ENCODE peak calls at places on chromosomes 13 and 19, in four cellular contexts. One of them, this sample, is unnamed.

GRCh38 chr19:46021531-46022041 is 1.3 kb downstream of the PGLYRP1 start:
- DNase-seq in K562: peak
- DNase-seq in endothelial cell of umbilical vein: no peak
- DNase-seq in GM12878: no peak
- DNase-seq in this sample: no peak

GRCh38 chr13:44323754-44324153 is 49.9 kb upstream of the SERP2 start:
- DNase-seq in K562: no peak
- DNase-seq in endothelial cell of umbilical vein: no peak
- DNase-seq in GM12878: no peak
- DNase-seq in this sample: no peak

GRCh38 chr13:46778095-46778494 is 18.9 kb downstream of the ESD start:
- DNase-seq in K562: no peak
- DNase-seq in endothelial cell of umbilical vein: no peak
- DNase-seq in GM12878: no peak
- DNase-seq in this sample: peak

GRCh38 chr13:26342898-26343297 is 89.0 kb downstream of the CDK8 start:
- DNase-seq in K562: no peak
- DNase-seq in endothelial cell of umbilical vein: no peak
- DNase-seq in GM12878: no peak
- DNase-seq in this sample: no peak

GRCh38 chr13:26977541-26977940 is 194.1 kb downstream of the USP12 start:
- DNase-seq in K562: no peak
- DNase-seq in endothelial cell of umbilical vein: no peak
- DNase-seq in GM12878: no peak
- DNase-seq in this sample: peak

GRCh38 chr13:74290324-74290773 is 156.1 kb upstream of the KLF12 start:
- DNase-seq in K562: no peak
- DNase-seq in endothelial cell of umbilical vein: peak
- DNase-seq in GM12878: no peak
- DNase-seq in this sample: peak

GRCh38 chr19:35539314-35539713 is 6.1 kb downstream of the GAPDHS start:
- DNase-seq in K562: no peak
- DNase-seq in endothelial cell of umbilical vein: no peak
- DNase-seq in GM12878: no peak
- DNase-seq in this sample: no peak

GRCh38 chr13:99370476-99371272 is 63.5 kb upstream of the GPR183 start:
- DNase-seq in K562: no peak
- DNase-seq in endothelial cell of umbilical vein: no peak
- DNase-seq in GM12878: no peak
- DNase-seq in this sample: no peak

GRCh38 chr19:35088514-35088913 is 27.1 kb upstream of the FXYD3 start:
- DNase-seq in K562: no peak
- DNase-seq in endothelial cell of umbilical vein: no peak
- DNase-seq in GM12878: no peak
- DNase-seq in this sample: peak

GRCh38 chr19:14542721-14543328 is 13.4 kb downstream of the TECR start:
- DNase-seq in K562: peak
- DNase-seq in endothelial cell of umbilical vein: peak
- DNase-seq in GM12878: no peak
- DNase-seq in this sample: no peak

GRCh38 chr19:58543826-58544590 is at the start of gene TRIM28:
- DNase-seq in K562: peak
- DNase-seq in endothelial cell of umbilical vein: peak
- DNase-seq in GM12878: peak
- DNase-seq in this sample: peak

GRCh38 chr19:40822161-40822560 is 23.2 kb downstream of the EGLN2 start:
- DNase-seq in K562: no peak
- DNase-seq in endothelial cell of umbilical vein: no peak
- DNase-seq in GM12878: no peak
- DNase-seq in this sample: no peak

DNA sequence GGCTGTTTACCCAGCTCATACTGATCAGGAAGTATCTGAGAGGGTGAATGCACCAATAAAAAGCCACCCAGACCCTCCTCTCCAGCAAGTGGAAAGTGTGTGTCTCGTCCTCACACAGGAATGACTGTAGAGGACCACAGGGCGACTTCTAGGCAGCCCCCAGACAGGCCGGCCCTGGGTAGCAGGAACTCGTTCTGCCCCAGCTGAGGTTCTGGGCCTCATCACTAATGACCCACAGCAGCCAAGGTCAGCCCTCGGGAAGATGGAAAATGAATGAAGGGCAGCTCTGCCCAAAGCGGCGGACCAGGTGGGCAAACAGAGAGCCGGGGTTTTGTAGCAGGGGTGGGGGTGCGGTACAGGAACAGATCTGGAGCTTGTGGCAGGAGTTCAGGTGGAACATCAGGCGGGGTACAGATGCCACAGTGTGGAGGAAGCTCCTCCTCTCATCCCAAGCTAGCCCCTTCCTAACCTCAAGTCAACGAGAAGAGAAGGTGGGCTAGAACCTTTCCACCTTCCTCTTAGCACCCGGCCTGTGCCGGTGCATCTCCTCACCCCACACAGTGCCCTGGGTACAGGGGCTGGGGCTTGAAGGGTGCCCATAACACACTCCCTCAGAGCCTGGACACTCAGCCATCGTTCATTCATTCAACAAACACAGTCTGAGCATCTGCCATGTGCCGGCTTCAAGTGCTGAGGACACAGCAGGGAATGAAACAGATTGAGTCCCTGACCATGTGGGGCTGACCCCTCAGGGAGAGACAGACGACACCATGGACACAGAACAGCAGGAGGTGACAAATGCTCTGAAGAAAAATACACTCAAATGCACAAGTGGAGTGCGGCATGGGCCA is 36.2 kb downstream of the RFX2 start:
- DNase-seq in K562: no peak
- DNase-seq in endothelial cell of umbilical vein: no peak
- DNase-seq in GM12878: no peak
- DNase-seq in this sample: no peak
- TF ChIP-seq FOS in K562: no peak
- TF ChIP-seq FOS in endothelial cell of umbilical vein: no peak
- TF ChIP-seq FOS in GM12878: no peak
- TF ChIP-seq FOS in this sample: no peak

DNA sequence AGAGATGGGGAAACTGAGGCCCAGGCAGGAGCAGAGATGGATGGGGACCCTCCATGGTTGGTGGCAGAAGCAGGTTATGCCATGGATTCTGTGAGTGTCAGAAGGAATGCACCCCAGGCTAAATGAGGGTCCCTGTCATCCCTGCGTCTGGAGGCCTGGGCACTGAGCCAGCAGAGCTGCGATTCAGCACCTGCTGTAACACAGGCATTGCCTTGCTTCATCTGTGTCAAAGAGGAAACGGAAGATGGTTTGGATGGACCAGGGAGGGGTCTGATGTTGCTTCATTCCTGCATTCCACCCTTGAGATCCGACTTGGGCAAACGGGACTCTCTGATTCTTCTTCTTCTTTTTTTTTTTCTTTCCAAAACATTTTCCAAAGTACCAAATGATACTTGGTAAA is 1.2 kb downstream of the C5AR1 start:
- DNase-seq in K562: no peak
- DNase-seq in endothelial cell of umbilical vein: no peak
- DNase-seq in GM12878: no peak
- DNase-seq in this sample: peak
- H3K27ac ChIP-seq in K562: no peak
- H3K27ac ChIP-seq in endothelial cell of umbilical vein: no peak
- H3K27ac ChIP-seq in GM12878: no peak
- H3K27ac ChIP-seq in this sample: no peak

GRCh38 chr13:70237131-70237530 is 128.9 kb upstream of the KLHL1 start:
- DNase-seq in K562: no peak
- DNase-seq in endothelial cell of umbilical vein: no peak
- DNase-seq in GM12878: no peak
- DNase-seq in this sample: no peak

DNA sequence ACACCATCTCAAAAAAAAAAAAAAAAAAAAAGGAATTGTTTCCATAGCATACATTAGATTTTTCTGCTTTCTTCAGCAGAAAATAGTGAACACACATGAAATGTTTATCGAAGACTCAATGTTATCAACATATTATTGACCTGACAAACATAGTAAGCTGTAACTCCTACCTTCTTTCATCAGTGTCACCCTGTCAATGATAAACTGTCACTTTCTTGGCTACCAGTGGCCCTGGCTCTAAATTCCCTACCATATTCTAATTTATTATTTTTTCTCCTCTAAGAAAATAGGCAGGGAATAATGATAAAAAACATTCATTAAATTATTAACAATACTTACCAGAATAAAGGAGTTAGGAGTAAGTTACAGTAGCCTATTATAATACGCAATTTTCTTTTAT is 127.3 kb upstream of the KLHL1 start:
- DNase-seq in K562: no peak
- DNase-seq in endothelial cell of umbilical vein: no peak
- DNase-seq in GM12878: no peak
- DNase-seq in this sample: no peak
- TF ChIP-seq FOS in K562: no peak
- TF ChIP-seq FOS in endothelial cell of umbilical vein: no peak
- TF ChIP-seq FOS in GM12878: no peak
- TF ChIP-seq FOS in this sample: no peak

DNA sequence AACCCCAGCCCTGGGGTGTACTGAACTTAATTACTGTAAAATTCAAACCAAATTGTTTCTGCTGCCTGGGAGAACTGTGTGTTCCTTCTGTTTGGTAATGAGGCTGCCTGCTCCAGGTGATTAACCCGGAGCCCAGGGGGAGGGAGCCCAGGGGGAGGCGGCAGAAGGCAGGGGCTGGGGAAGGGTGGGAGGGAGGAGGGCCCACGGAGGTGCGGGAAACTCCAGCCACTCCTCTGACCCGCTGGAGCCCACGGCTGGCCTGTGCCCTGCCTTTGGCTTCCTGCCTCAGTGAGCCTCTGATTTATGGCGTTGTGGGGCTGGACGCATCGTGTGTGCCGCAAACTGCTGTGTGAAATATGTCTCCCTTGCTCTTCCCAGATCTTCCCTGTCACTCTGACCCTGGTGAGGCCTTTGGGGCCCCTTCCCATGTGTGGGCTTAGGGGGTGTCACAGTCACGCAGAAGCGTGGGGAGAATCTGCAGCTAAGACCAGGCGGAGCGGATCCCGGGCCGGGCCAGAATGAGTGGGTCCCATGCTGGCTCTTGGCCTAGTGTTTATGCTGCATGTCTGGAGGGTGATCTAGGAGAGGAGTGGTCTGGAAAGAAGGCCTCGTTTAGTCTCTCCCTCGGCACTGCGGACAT is 122.8 kb downstream of the KDM4B start:
- DNase-seq in K562: peak
- DNase-seq in endothelial cell of umbilical vein: no peak
- DNase-seq in GM12878: no peak
- DNase-seq in this sample: no peak
- H3K27ac ChIP-seq in K562: peak
- H3K27ac ChIP-seq in endothelial cell of umbilical vein: no peak
- H3K27ac ChIP-seq in GM12878: no peak
- H3K27ac ChIP-seq in this sample: no peak

GRCh38 chr19:51691122-51692064 is 1.7 kb upstream of the SPACA6 start:
- DNase-seq in K562: no peak
- DNase-seq in endothelial cell of umbilical vein: no peak
- DNase-seq in GM12878: no peak
- DNase-seq in this sample: peak
- TF ChIP-seq FOS in K562: no peak
- TF ChIP-seq FOS in endothelial cell of umbilical vein: no peak
- TF ChIP-seq FOS in GM12878: no peak
- TF ChIP-seq FOS in this sample: no peak

This sample was measured in IMR-90.